ENCODE peak calls at places on chromosomes 12 and 14, in five cellular contexts. One of them, this sample, is unnamed.

GRCh38 chr12:65798903-65799302 is 25.4 kb upstream of the HMGA2 start:
- DNase-seq in ovary: no peak
- DNase-seq in HFF-Myc: no peak
- DNase-seq in lower leg skin: no peak
- DNase-seq in BE2C: no peak
- DNase-seq in this sample: no peak

GRCh38 chr12:113066806-113067400 is 10.4 kb downstream of the DTX1 start:
- DNase-seq in ovary: no peak
- DNase-seq in HFF-Myc: no peak
- DNase-seq in lower leg skin: no peak
- DNase-seq in BE2C: no peak
- DNase-seq in this sample: no peak

GRCh38 chr12:104360988-104361707 is 57.6 kb downstream of the EID3 start:
- DNase-seq in ovary: no peak
- DNase-seq in HFF-Myc: no peak
- DNase-seq in lower leg skin: peak; percentile 15
- DNase-seq in BE2C: no peak
- DNase-seq in this sample: no peak

GRCh38 chr14:76924363-76925151 is 98.3 kb downstream of the LRRC74A start:
- DNase-seq in ovary: no peak
- DNase-seq in HFF-Myc: no peak
- DNase-seq in lower leg skin: no peak
- DNase-seq in BE2C: peak; percentile 87
- DNase-seq in this sample: no peak

GRCh38 chr12:6313326-6313940 is 3.0 kb downstream of the PLEKHG6 start:
- DNase-seq in ovary: no peak
- DNase-seq in HFF-Myc: no peak
- DNase-seq in lower leg skin: no peak
- DNase-seq in BE2C: no peak
- DNase-seq in this sample: no peak

GRCh38 chr14:21668377-21668776 is 5.2 kb downstream of the OR4E1 start:
- DNase-seq in ovary: no peak
- DNase-seq in HFF-Myc: no peak
- DNase-seq in lower leg skin: no peak
- DNase-seq in BE2C: no peak
- DNase-seq in this sample: peak; percentile 89

GRCh38 chr12:117857632-117858274 is 111.0 kb downstream of the KSR2 start:
- DNase-seq in ovary: no peak
- DNase-seq in HFF-Myc: no peak
- DNase-seq in lower leg skin: no peak
- DNase-seq in BE2C: peak; percentile 46
- DNase-seq in this sample: peak; percentile 55

GRCh38 chr12:91931110-91931509 is 214.5 kb downstream of the BTG1 start:
- DNase-seq in ovary: peak; percentile 12
- DNase-seq in HFF-Myc: no peak
- DNase-seq in lower leg skin: no peak
- DNase-seq in BE2C: no peak
- DNase-seq in this sample: peak; percentile 33

GRCh38 chr12:131132118-131132892 is 178.6 kb downstream of the ADGRD1 start:
- DNase-seq in ovary: peak; percentile 81
- DNase-seq in HFF-Myc: no peak
- DNase-seq in lower leg skin: peak; percentile 92
- DNase-seq in BE2C: peak; percentile 88
- DNase-seq in this sample: peak; percentile 57

GRCh38 chr14:102249041-102249440 is 55.9 kb downstream of the MOK start:
- DNase-seq in ovary: no peak
- DNase-seq in HFF-Myc: no peak
- DNase-seq in lower leg skin: no peak
- DNase-seq in BE2C: no peak
- DNase-seq in this sample: peak; percentile 85

GRCh38 chr12:48446372-48446771 is 26.0 kb upstream of the ANP32D start:
- DNase-seq in ovary: no peak
- DNase-seq in HFF-Myc: no peak
- DNase-seq in lower leg skin: no peak
- DNase-seq in BE2C: no peak
- DNase-seq in this sample: peak; percentile 12

GRCh38 chr12:95548056-95548538 is 3.2 kb downstream of the USP44 start:
- DNase-seq in ovary: peak; percentile 37
- DNase-seq in HFF-Myc: no peak
- DNase-seq in lower leg skin: peak; percentile 90
- DNase-seq in BE2C: no peak
- DNase-seq in this sample: peak; percentile 8

GRCh38 chr12:85457026-85457425 is 177.0 kb downstream of the ALX1 start:
- DNase-seq in ovary: no peak
- DNase-seq in HFF-Myc: no peak
- DNase-seq in lower leg skin: no peak
- DNase-seq in BE2C: no peak
- DNase-seq in this sample: no peak

GRCh38 chr12:100497105-100497795 is 23.6 kb downstream of the NR1H4 start:
- DNase-seq in ovary: no peak
- DNase-seq in HFF-Myc: no peak
- DNase-seq in lower leg skin: no peak
- DNase-seq in BE2C: no peak
- DNase-seq in this sample: no peak

GRCh38 chr12:5808956-5809355 is 136.1 kb downstream of the ANO2 start:
- DNase-seq in ovary: no peak
- DNase-seq in HFF-Myc: peak; percentile 88
- DNase-seq in lower leg skin: no peak
- DNase-seq in BE2C: no peak
- DNase-seq in this sample: peak; percentile 14

GRCh38 chr14:75259510-75259855 is 19.1 kb upstream of the FOS start:
- DNase-seq in ovary: no peak
- DNase-seq in HFF-Myc: no peak
- DNase-seq in lower leg skin: no peak
- DNase-seq in BE2C: no peak
- DNase-seq in this sample: peak; percentile 76

GRCh38 chr12:129186952-129187351 is 333.7 kb downstream of the GLT1D1 start:
- DNase-seq in ovary: no peak
- DNase-seq in HFF-Myc: no peak
- DNase-seq in lower leg skin: no peak
- DNase-seq in BE2C: no peak
- DNase-seq in this sample: no peak

GRCh38 chr12:47705571-47706425 is at the start of gene RPAP3:
- DNase-seq in ovary: peak; percentile 97
- DNase-seq in HFF-Myc: peak; percentile 67
- DNase-seq in lower leg skin: peak; percentile 100
- DNase-seq in BE2C: peak; percentile 98
- DNase-seq in this sample: peak; percentile 88

GRCh38 chr14:95479494-95479893 is 37.0 kb downstream of the SYNE3 start:
- DNase-seq in ovary: no peak
- DNase-seq in HFF-Myc: no peak
- DNase-seq in lower leg skin: no peak
- DNase-seq in BE2C: no peak
- DNase-seq in this sample: no peak

GRCh38 chr12:70556179-70556869 is 80.9 kb downstream of the PTPRB start:
- DNase-seq in ovary: no peak
- DNase-seq in HFF-Myc: no peak
- DNase-seq in lower leg skin: no peak
- DNase-seq in BE2C: no peak
- DNase-seq in this sample: no peak

GRCh38 chr12:72442217-72442616 is 170.0 kb downstream of the TRHDE start:
- DNase-seq in ovary: no peak
- DNase-seq in HFF-Myc: no peak
- DNase-seq in lower leg skin: no peak
- DNase-seq in BE2C: no peak
- DNase-seq in this sample: no peak

GRCh38 chr12:101779626-101780025 is 40.4 kb upstream of the SYCP3 start:
- DNase-seq in ovary: no peak
- DNase-seq in HFF-Myc: no peak
- DNase-seq in lower leg skin: no peak
- DNase-seq in BE2C: no peak
- DNase-seq in this sample: no peak

GRCh38 chr12:52307836-52308806 is 13.1 kb downstream of the KRT83 start:
- DNase-seq in ovary: no peak
- DNase-seq in HFF-Myc: no peak
- DNase-seq in lower leg skin: peak; percentile 94
- DNase-seq in BE2C: peak; percentile 74
- DNase-seq in this sample: no peak

GRCh38 chr12:11539156-11539555 is 110.3 kb upstream of the ETV6 start:
- DNase-seq in ovary: no peak
- DNase-seq in HFF-Myc: no peak
- DNase-seq in lower leg skin: no peak
- DNase-seq in BE2C: no peak
- DNase-seq in this sample: no peak

GRCh38 chr14:105087308-105087962 is 22.2 kb upstream of the GPR132 start:
- DNase-seq in ovary: peak; percentile 70
- DNase-seq in HFF-Myc: no peak
- DNase-seq in lower leg skin: no peak
- DNase-seq in BE2C: no peak
- DNase-seq in this sample: peak; percentile 75

GRCh38 chr14:24075485-24076301 is 4.3 kb downstream of the CPNE6 start:
- DNase-seq in ovary: no peak
- DNase-seq in HFF-Myc: no peak
- DNase-seq in lower leg skin: no peak
- DNase-seq in BE2C: no peak
- DNase-seq in this sample: no peak

GRCh38 chr12:93169536-93169935 is 208.2 kb upstream of the NUDT4 start:
- DNase-seq in ovary: no peak
- DNase-seq in HFF-Myc: no peak
- DNase-seq in lower leg skin: no peak
- DNase-seq in BE2C: no peak
- DNase-seq in this sample: no peak

GRCh38 chr14:68239988-68240387 is 420.4 kb downstream of the RAD51B start:
- DNase-seq in ovary: no peak
- DNase-seq in HFF-Myc: no peak
- DNase-seq in lower leg skin: no peak
- DNase-seq in BE2C: no peak
- DNase-seq in this sample: no peak

GRCh38 chr14:22689186-22689585 is 45.0 kb upstream of the OR6J1 start:
- DNase-seq in ovary: no peak
- DNase-seq in HFF-Myc: peak; percentile 71
- DNase-seq in lower leg skin: no peak
- DNase-seq in BE2C: no peak
- DNase-seq in this sample: peak; percentile 92

GRCh38 chr12:92028039-92028709 is 117.5 kb downstream of the BTG1 start:
- DNase-seq in ovary: no peak
- DNase-seq in HFF-Myc: peak; percentile 35
- DNase-seq in lower leg skin: no peak
- DNase-seq in BE2C: no peak
- DNase-seq in this sample: peak; percentile 81

GRCh38 chr12:32983332-32983731 is 86.8 kb upstream of the PKP2 start:
- DNase-seq in ovary: no peak
- DNase-seq in HFF-Myc: no peak
- DNase-seq in lower leg skin: no peak
- DNase-seq in BE2C: no peak
- DNase-seq in this sample: no peak

GRCh38 chr14:75334191-75335051 is 55.8 kb downstream of the FOS start:
- DNase-seq in ovary: no peak
- DNase-seq in HFF-Myc: no peak
- DNase-seq in lower leg skin: peak; percentile 91
- DNase-seq in BE2C: peak; percentile 17
- DNase-seq in this sample: no peak

GRCh38 chr14:61051046-61051445 is 70.0 kb downstream of the SLC38A6 start:
- DNase-seq in ovary: no peak
- DNase-seq in HFF-Myc: no peak
- DNase-seq in lower leg skin: peak; percentile 83
- DNase-seq in BE2C: no peak
- DNase-seq in this sample: no peak

GRCh38 chr12:102169922-102170698 is 27.5 kb downstream of the PMCH start:
- DNase-seq in ovary: no peak
- DNase-seq in HFF-Myc: peak; percentile 5
- DNase-seq in lower leg skin: no peak
- DNase-seq in BE2C: peak; percentile 18
- DNase-seq in this sample: peak; percentile 45

GRCh38 chr14:99603471-99603933 is 505 bp downstream of the CCDC85C start:
- DNase-seq in ovary: peak; percentile 30
- DNase-seq in HFF-Myc: no peak
- DNase-seq in lower leg skin: no peak
- DNase-seq in BE2C: peak; percentile 64
- DNase-seq in this sample: peak; percentile 17

GRCh38 chr12:49673446-49674317 is 33.5 kb downstream of the FMNL3 start:
- DNase-seq in ovary: peak; percentile 97
- DNase-seq in HFF-Myc: peak; percentile 76
- DNase-seq in lower leg skin: peak; percentile 97
- DNase-seq in BE2C: peak; percentile 87
- DNase-seq in this sample: peak; percentile 94

GRCh38 chr14:61188936-61189808 is 92.0 kb downstream of the TMEM30B start:
- DNase-seq in ovary: peak; percentile 49
- DNase-seq in HFF-Myc: no peak
- DNase-seq in lower leg skin: peak; percentile 88
- DNase-seq in BE2C: peak; percentile 59
- DNase-seq in this sample: peak; percentile 70

GRCh38 chr12:92147491-92147890 is 1.8 kb upstream of the BTG1 start:
- DNase-seq in ovary: no peak
- DNase-seq in HFF-Myc: no peak
- DNase-seq in lower leg skin: no peak
- DNase-seq in BE2C: no peak
- DNase-seq in this sample: no peak

GRCh38 chr14:56247495-56248087 is 129.4 kb downstream of the PELI2 start:
- DNase-seq in ovary: no peak
- DNase-seq in HFF-Myc: no peak
- DNase-seq in lower leg skin: no peak
- DNase-seq in BE2C: no peak
- DNase-seq in this sample: peak; percentile 42
- TF ChIP-seq CTCF in ovary: no peak
- TF ChIP-seq CTCF in HFF-Myc: no peak
- TF ChIP-seq CTCF in lower leg skin: no peak
- TF ChIP-seq CTCF in BE2C: peak; percentile 48
- TF ChIP-seq CTCF in this sample: peak; percentile 43

GRCh38 chr12:27284751-27285150 is 40.7 kb downstream of the STK38L start:
- DNase-seq in ovary: no peak
- DNase-seq in HFF-Myc: no peak
- DNase-seq in lower leg skin: no peak
- DNase-seq in BE2C: no peak
- DNase-seq in this sample: peak; percentile 89
- H3K4me3 ChIP-seq in ovary: no peak overlapping the region
- H3K4me3 ChIP-seq in HFF-Myc: no peak overlapping the region
- H3K4me3 ChIP-seq in lower leg skin: no peak overlapping the region
- H3K4me3 ChIP-seq in BE2C: no peak overlapping the region
- H3K4me3 ChIP-seq in this sample: no peak overlapping the region

DNA sequence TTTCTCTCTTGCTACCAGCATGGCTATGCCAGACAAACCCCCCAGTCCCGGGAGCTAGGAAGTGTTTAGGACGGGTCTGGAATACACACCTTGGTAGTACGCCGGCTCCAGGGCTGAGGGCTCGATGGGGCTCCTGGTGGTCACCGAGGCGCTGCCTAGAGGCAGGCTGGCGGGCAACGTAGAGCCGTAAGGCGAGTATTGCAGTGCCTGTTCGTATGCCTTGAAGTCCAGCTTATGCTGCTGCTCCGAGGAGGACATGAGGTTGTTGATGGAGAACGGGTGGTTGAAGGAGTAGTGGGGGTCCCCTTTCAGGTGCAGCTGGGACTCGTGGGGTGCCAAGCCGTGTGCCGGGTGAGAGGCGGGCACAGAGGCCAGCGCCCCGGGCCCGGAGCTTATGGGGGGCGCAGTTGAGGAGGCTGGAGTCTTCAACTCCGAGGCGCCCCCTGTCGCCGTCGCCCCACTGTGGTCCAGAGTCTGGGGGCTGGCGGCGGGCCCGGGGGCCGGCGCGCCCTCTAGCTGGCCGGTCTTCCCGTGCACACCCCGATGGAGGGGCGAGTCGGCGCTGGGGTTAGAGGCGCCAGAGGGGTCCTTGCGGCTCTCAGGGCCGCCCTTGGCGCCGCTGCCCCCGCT is 3.6 kb downstream of the FOXA1 start:
- DNase-seq in ovary: no peak
- DNase-seq in HFF-Myc: no peak
- DNase-seq in lower leg skin: no peak
- DNase-seq in BE2C: no peak
- DNase-seq in this sample: no peak
- TF ChIP-seq CTCF in ovary: no peak
- TF ChIP-seq CTCF in HFF-Myc: peak; percentile 16
- TF ChIP-seq CTCF in lower leg skin: no peak
- TF ChIP-seq CTCF in BE2C: no peak
- TF ChIP-seq CTCF in this sample: no peak

GRCh38 chr12:30826276-30826675 is 71.5 kb upstream of the CAPRIN2 start:
- DNase-seq in ovary: no peak
- DNase-seq in HFF-Myc: no peak
- DNase-seq in lower leg skin: no peak
- DNase-seq in BE2C: no peak
- DNase-seq in this sample: no peak
- H3K4me3 ChIP-seq in ovary: no peak overlapping the region
- H3K4me3 ChIP-seq in HFF-Myc: no peak overlapping the region
- H3K4me3 ChIP-seq in lower leg skin: no peak overlapping the region
- H3K4me3 ChIP-seq in BE2C: no peak overlapping the region
- H3K4me3 ChIP-seq in this sample: no peak overlapping the region

This sample was measured in fibroblast of mammary gland.